ENCODE peak calls at places on chromosomes 4 and X, in six cellular contexts. One of them, this sample, is unnamed. For H3K27me3, the result is how much of the 10 kb centered on the place peaks cover.

GRCh38 chr4:73606465-73606974 is 13.7 kb downstream of the RASSF6 start:
- DNase-seq in IMR-90: no peak
- DNase-seq in mesendoderm: no peak
- DNase-seq in H1: no peak
- DNase-seq in mesenchymal stem cell: no peak
- DNase-seq in trophoblast cell: no peak
- DNase-seq in this sample: no peak

GRCh38 chr4:52750819-52751348 is 341 bp downstream of the ERVMER34-1 start:
- DNase-seq in mesenchymal stem cell: no peak
- DNase-seq in IMR-90: no peak
- DNase-seq in H1: peak
- DNase-seq in mesendoderm: peak
- DNase-seq in trophoblast cell: peak
- DNase-seq in this sample: no peak

GRCh38 chr4:74033721-74034120 is 4.8 kb downstream of the CXCL3 start:
- DNase-seq in H1: no peak
- DNase-seq in mesendoderm: no peak
- DNase-seq in mesenchymal stem cell: no peak
- DNase-seq in trophoblast cell: no peak
- DNase-seq in IMR-90: peak
- DNase-seq in this sample: no peak

GRCh38 chr4:85860066-85860465 is 385.1 kb downstream of the ARHGAP24 start:
- DNase-seq in IMR-90: peak
- DNase-seq in mesendoderm: no peak
- DNase-seq in trophoblast cell: no peak
- DNase-seq in mesenchymal stem cell: no peak
- DNase-seq in H1: no peak
- DNase-seq in this sample: no peak

GRCh38 chrX:48600226-48600625 is 2.9 kb downstream of the WDR13 start:
- DNase-seq in H1: no peak
- DNase-seq in mesenchymal stem cell: no peak
- DNase-seq in trophoblast cell: no peak
- DNase-seq in mesendoderm: no peak
- DNase-seq in IMR-90: no peak
- DNase-seq in this sample: no peak

GRCh38 chr4:125582302-125582701 is 267.5 kb downstream of the FAT4 start:
- DNase-seq in H1: no peak
- DNase-seq in IMR-90: peak
- DNase-seq in mesenchymal stem cell: peak
- DNase-seq in mesendoderm: no peak
- DNase-seq in trophoblast cell: no peak
- DNase-seq in this sample: no peak

GRCh38 chrX:112746812-112747630 is 67.3 kb upstream of the LHFPL1 start:
- DNase-seq in trophoblast cell: peak
- DNase-seq in IMR-90: peak
- DNase-seq in mesendoderm: no peak
- DNase-seq in H1: no peak
- DNase-seq in mesenchymal stem cell: peak
- DNase-seq in this sample: no peak

GRCh38 chr4:109826719-109827118 is 1.1 kb upstream of the RRH start:
- DNase-seq in H1: no peak
- DNase-seq in trophoblast cell: no peak
- DNase-seq in mesendoderm: no peak
- DNase-seq in IMR-90: peak
- DNase-seq in mesenchymal stem cell: peak
- DNase-seq in this sample: no peak

GRCh38 chrX:55579115-55579514 is 44.1 kb upstream of the FOXR2 start:
- DNase-seq in mesenchymal stem cell: no peak
- DNase-seq in mesendoderm: no peak
- DNase-seq in trophoblast cell: no peak
- DNase-seq in H1: no peak
- DNase-seq in IMR-90: no peak
- DNase-seq in this sample: no peak

GRCh38 chrX:108219949-108220601 is 128.5 kb downstream of the ATG4A start:
- DNase-seq in IMR-90: no peak
- DNase-seq in H1: no peak
- DNase-seq in mesendoderm: no peak
- DNase-seq in mesenchymal stem cell: no peak
- DNase-seq in trophoblast cell: no peak
- DNase-seq in this sample: no peak

GRCh38 chr4:176393306-176394013 is 73.7 kb downstream of the SPCS3 start:
- DNase-seq in mesenchymal stem cell: no peak
- DNase-seq in IMR-90: peak
- DNase-seq in H1: no peak
- DNase-seq in trophoblast cell: no peak
- DNase-seq in mesendoderm: no peak
- DNase-seq in this sample: peak

GRCh38 chr4:48071171-48071570 is 54.6 kb downstream of the NIPAL1 start:
- DNase-seq in H1: no peak
- DNase-seq in IMR-90: no peak
- DNase-seq in mesendoderm: peak
- DNase-seq in mesenchymal stem cell: no peak
- DNase-seq in trophoblast cell: peak
- DNase-seq in this sample: no peak

GRCh38 chr4:139973015-139973414 is 181.0 kb downstream of the MAML3 start:
- DNase-seq in H1: no peak
- DNase-seq in mesendoderm: no peak
- DNase-seq in mesenchymal stem cell: no peak
- DNase-seq in IMR-90: peak
- DNase-seq in trophoblast cell: no peak
- DNase-seq in this sample: no peak

GRCh38 chr4:84948056-84948455 is 18.4 kb downstream of the WDFY3 start:
- DNase-seq in H1: no peak
- DNase-seq in mesendoderm: no peak
- DNase-seq in IMR-90: peak
- DNase-seq in trophoblast cell: no peak
- DNase-seq in mesenchymal stem cell: no peak
- DNase-seq in this sample: no peak

GRCh38 chr4:48275247-48275646 is 5.6 kb upstream of the TEC start:
- DNase-seq in IMR-90: peak
- DNase-seq in trophoblast cell: no peak
- DNase-seq in mesenchymal stem cell: peak
- DNase-seq in H1: no peak
- DNase-seq in mesendoderm: peak
- DNase-seq in this sample: no peak

GRCh38 chr4:151197258-151197657 is 79.7 kb upstream of the PRSS48 start:
- DNase-seq in mesenchymal stem cell: no peak
- DNase-seq in mesendoderm: no peak
- DNase-seq in IMR-90: no peak
- DNase-seq in H1: no peak
- DNase-seq in trophoblast cell: no peak
- DNase-seq in this sample: no peak

GRCh38 chr4:141571793-141572192 is 64.6 kb upstream of the IL15 start:
- DNase-seq in mesendoderm: no peak
- DNase-seq in trophoblast cell: no peak
- DNase-seq in mesenchymal stem cell: no peak
- DNase-seq in IMR-90: no peak
- DNase-seq in H1: no peak
- DNase-seq in this sample: no peak

GRCh38 chr4:56200275-56200674 is 187.0 kb downstream of the AASDH start:
- DNase-seq in mesenchymal stem cell: no peak
- DNase-seq in mesendoderm: no peak
- DNase-seq in H1: no peak
- DNase-seq in trophoblast cell: no peak
- DNase-seq in IMR-90: no peak
- DNase-seq in this sample: no peak

GRCh38 chr4:42560465-42560864 is 96.4 kb downstream of the ATP8A1 start:
- DNase-seq in H1: no peak
- DNase-seq in trophoblast cell: no peak
- DNase-seq in IMR-90: no peak
- DNase-seq in mesenchymal stem cell: no peak
- DNase-seq in mesendoderm: no peak
- DNase-seq in this sample: no peak

GRCh38 chr4:148315049-148315448 is 127.2 kb downstream of the NR3C2 start:
- DNase-seq in IMR-90: peak
- DNase-seq in trophoblast cell: peak
- DNase-seq in H1: no peak
- DNase-seq in mesenchymal stem cell: peak
- DNase-seq in mesendoderm: no peak
- DNase-seq in this sample: no peak

GRCh38 chr4:151227731-151228130 is 49.2 kb upstream of the PRSS48 start:
- DNase-seq in H1: no peak
- DNase-seq in trophoblast cell: peak
- DNase-seq in IMR-90: peak
- DNase-seq in mesendoderm: peak
- DNase-seq in mesenchymal stem cell: peak
- DNase-seq in this sample: no peak

GRCh38 chrX:78997870-78998558 is 52.8 kb downstream of the P2RY10 start:
- DNase-seq in trophoblast cell: no peak
- DNase-seq in IMR-90: no peak
- DNase-seq in H1: no peak
- DNase-seq in mesenchymal stem cell: no peak
- DNase-seq in mesendoderm: no peak
- DNase-seq in this sample: no peak

GRCh38 chr4:177404980-177405379 is 37.3 kb downstream of the AGA start:
- DNase-seq in IMR-90: no peak
- DNase-seq in trophoblast cell: no peak
- DNase-seq in H1: no peak
- DNase-seq in mesendoderm: no peak
- DNase-seq in mesenchymal stem cell: no peak
- DNase-seq in this sample: no peak

GRCh38 chr4:19239565-19239964 is 1012.1 kb upstream of the SLIT2 start:
- DNase-seq in mesendoderm: no peak
- DNase-seq in trophoblast cell: peak
- DNase-seq in IMR-90: peak
- DNase-seq in mesenchymal stem cell: peak
- DNase-seq in H1: no peak
- DNase-seq in this sample: no peak

GRCh38 chrX:15468036-15468435 is 25.1 kb downstream of the PIR start:
- DNase-seq in H1: no peak
- DNase-seq in mesendoderm: peak
- DNase-seq in mesenchymal stem cell: peak
- DNase-seq in trophoblast cell: peak
- DNase-seq in IMR-90: peak
- DNase-seq in this sample: no peak

GRCh38 chr4:177118596-177118995 is 191.1 kb upstream of the NEIL3 start:
- DNase-seq in mesenchymal stem cell: peak
- DNase-seq in H1: no peak
- DNase-seq in trophoblast cell: no peak
- DNase-seq in IMR-90: peak
- DNase-seq in mesendoderm: no peak
- DNase-seq in this sample: no peak

DNA sequence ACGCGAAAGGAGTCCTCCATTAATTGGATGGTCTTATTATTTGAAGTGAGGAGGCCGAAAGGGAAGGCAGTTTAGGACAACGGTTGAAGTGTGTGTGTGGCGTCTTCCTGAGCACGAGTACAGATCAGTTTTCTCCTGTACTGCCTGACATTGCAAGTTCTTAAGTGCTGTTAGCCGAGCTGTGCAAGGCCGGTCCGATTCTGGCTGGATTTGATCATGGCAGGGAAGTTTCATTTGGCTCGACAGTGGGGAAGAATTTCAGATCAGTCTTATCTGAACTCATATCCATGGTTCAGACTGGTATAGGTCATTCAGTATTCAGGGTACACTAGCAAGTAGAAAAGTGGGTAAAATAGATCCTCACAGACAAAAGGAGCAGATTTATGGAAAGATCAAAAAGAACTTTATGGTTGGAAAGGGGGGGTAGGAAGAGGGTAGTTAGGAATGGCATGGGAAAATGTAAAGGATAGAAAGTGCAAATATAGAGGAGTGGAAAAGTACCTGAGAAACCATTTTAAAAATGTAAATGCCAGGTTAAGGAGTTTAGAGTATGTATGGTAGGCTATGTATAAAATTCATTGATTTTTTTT is 689 bp downstream of the THAP9 start:
- DNase-seq in IMR-90: no peak
- DNase-seq in mesendoderm: no peak
- DNase-seq in H1: no peak
- DNase-seq in trophoblast cell: no peak
- DNase-seq in mesenchymal stem cell: no peak
- DNase-seq in this sample: no peak
- H3K18ac ChIP-seq in IMR-90: peak
- H3K18ac ChIP-seq in mesendoderm: peak
- H3K18ac ChIP-seq in H1: peak
- H3K18ac ChIP-seq in trophoblast cell: no peak
- H3K18ac ChIP-seq in mesenchymal stem cell: peak
- H3K18ac ChIP-seq in this sample: peak

GRCh38 chrX:25007059-25008053 is 8.4 kb downstream of the ARX start:
- DNase-seq in trophoblast cell: no peak
- DNase-seq in IMR-90: no peak
- DNase-seq in mesendoderm: peak
- DNase-seq in mesenchymal stem cell: no peak
- DNase-seq in H1: no peak
- DNase-seq in this sample: no peak
- H3K27me3 ChIP-seq in trophoblast cell: half or more
- H3K27me3 ChIP-seq in IMR-90: half or more
- H3K27me3 ChIP-seq in mesendoderm: half or more
- H3K27me3 ChIP-seq in mesenchymal stem cell: half or more
- H3K27me3 ChIP-seq in H1: half or more
- H3K27me3 ChIP-seq in this sample: under half

DNA sequence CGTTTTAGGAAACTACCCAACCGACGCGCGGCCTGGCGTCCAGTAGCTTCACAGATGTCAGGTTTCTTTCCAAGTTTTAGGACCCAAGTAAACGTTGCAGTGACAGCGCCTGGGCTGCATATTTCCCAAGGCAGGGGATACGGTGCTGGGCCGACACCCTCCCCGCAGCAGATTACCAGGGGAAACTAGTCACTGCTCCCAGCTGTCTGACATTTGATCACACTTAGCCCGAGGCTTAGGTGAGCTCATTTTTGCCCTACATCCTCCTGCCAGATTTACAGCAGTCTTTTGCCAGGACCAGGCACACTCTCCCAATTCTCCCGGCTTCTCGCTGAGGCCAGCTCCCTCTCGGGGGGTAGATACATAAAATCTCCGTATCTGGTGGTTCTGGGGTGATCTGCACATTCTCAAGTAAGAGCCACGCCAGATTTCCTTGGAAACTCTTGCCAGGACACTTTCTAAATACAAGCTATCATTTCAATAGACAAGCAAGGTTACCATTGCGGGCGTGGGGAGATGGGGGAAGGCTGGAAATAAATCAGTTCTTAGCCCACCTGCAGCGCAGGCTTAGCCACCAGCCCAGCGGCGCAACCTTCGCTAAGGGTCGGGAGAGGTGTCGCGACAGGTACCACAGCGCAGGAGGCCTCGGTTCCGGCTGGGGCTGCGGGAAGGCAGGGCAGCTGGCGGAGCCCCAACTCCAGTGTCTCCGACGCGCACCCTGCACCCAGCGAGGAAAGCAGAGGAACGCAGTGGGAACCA is 2.5 kb upstream of the SOX3 start:
- DNase-seq in trophoblast cell: no peak
- DNase-seq in IMR-90: no peak
- DNase-seq in mesendoderm: peak
- DNase-seq in H1: no peak
- DNase-seq in mesenchymal stem cell: no peak
- DNase-seq in this sample: no peak
- H3K4me3 ChIP-seq in trophoblast cell: no peak
- H3K4me3 ChIP-seq in IMR-90: no peak
- H3K4me3 ChIP-seq in mesendoderm: no peak
- H3K4me3 ChIP-seq in H1: peak
- H3K4me3 ChIP-seq in mesenchymal stem cell: no peak
- H3K4me3 ChIP-seq in this sample: peak

GRCh38 chr4:30553721-30554120 is 166.4 kb upstream of the PCDH7 start:
- DNase-seq in mesendoderm: peak
- DNase-seq in trophoblast cell: no peak
- DNase-seq in IMR-90: peak
- DNase-seq in mesenchymal stem cell: peak
- DNase-seq in H1: no peak
- DNase-seq in this sample: no peak

GRCh38 chr4:30555778-30556177 is 164.4 kb upstream of the PCDH7 start:
- DNase-seq in IMR-90: no peak
- DNase-seq in H1: no peak
- DNase-seq in mesendoderm: no peak
- DNase-seq in mesenchymal stem cell: no peak
- DNase-seq in trophoblast cell: no peak
- DNase-seq in this sample: no peak

GRCh38 chr4:30553151-30553550 is 167.0 kb upstream of the PCDH7 start:
- DNase-seq in trophoblast cell: no peak
- DNase-seq in H1: no peak
- DNase-seq in mesenchymal stem cell: peak
- DNase-seq in IMR-90: no peak
- DNase-seq in mesendoderm: no peak
- DNase-seq in this sample: no peak
- H3K18ac ChIP-seq in trophoblast cell: no peak
- H3K18ac ChIP-seq in H1: no peak
- H3K18ac ChIP-seq in mesenchymal stem cell: peak
- H3K18ac ChIP-seq in IMR-90: no peak
- H3K18ac ChIP-seq in mesendoderm: no peak
- H3K18ac ChIP-seq in this sample: no peak